ENCODE peak calls at places on chromosomes 16 and 17, in nine cellular contexts. Z, X, F, E, S, I, G, U and Q are unnamed samples.

GRCh38 chr16:8990445-8990844 is 26.7 kb upstream of the USP7 start:
- DNase-seq in S (no peak), Z (no peak), G (no peak), F (no peak), U (no peak), I (no peak), E (no peak), X (no peak), Q (no peak)

GRCh38 chr17:41891135-41892065 is 26.2 kb upstream of the KLHL11 start:
- DNase-seq in G (no peak), X (no peak), Z (no peak), U (no peak), E (no peak), S (no peak), F (no peak), I (no peak), Q (no peak)

GRCh38 chr16:87436225-87437172 is 44.4 kb downstream of the MAP1LC3B start:
- DNase-seq in X (no peak), F (peak; percentile 44), Z (no peak), I (no peak), S (peak; percentile 63), U (peak; percentile 49), E (no peak), G (no peak), Q (no peak)

GRCh38 chr16:2816751-2817495 is at the start of gene PRSS21:
- DNase-seq in U (peak; percentile 31), G (no peak), I (no peak), F (no peak), S (no peak), Z (no peak), E (no peak), X (no peak), Q (no peak)

GRCh38 chr17:5122586-5123342 is 6.9 kb downstream of the USP6 start:
- DNase-seq in U (no peak), I (no peak), X (no peak), E (no peak), G (no peak), S (peak; percentile 4), Z (peak; percentile 28), F (no peak), Q (no peak)

GRCh38 chr17:30160419-30161172 is 44.0 kb downstream of the NSRP1 start:
- DNase-seq in X (no peak), S (no peak), I (no peak), F (no peak), E (no peak), G (no peak), Z (no peak), U (no peak), Q (no peak)

GRCh38 chr17:78645421-78646295 is 68.5 kb upstream of the DNAH17 start:
- DNase-seq in E (no peak), G (peak; percentile 48), X (peak; percentile 74), F (peak; percentile 75), S (peak; percentile 59), Z (peak; percentile 74), U (peak; percentile 66), I (no peak), Q (no peak)

GRCh38 chr16:57941016-57941656 is 29.8 kb downstream of the CNGB1 start:
- DNase-seq in G (no peak), S (peak; percentile 54), E (no peak), X (peak; percentile 45), I (peak; percentile 31), U (no peak), Z (peak; percentile 68), F (no peak), Q (no peak)

GRCh38 chr16:12868788-12869187 is 32.6 kb upstream of the SHISA9 start:
- DNase-seq in X (no peak), E (no peak), U (no peak), G (no peak), I (no peak), Z (no peak), S (no peak), F (no peak), Q (no peak)

GRCh38 chr17:82494236-82495055 is 25.1 kb upstream of the FOXK2 start:
- DNase-seq in X (peak; percentile 90), Z (peak; percentile 92), F (peak; percentile 85), G (peak; percentile 75), E (peak; percentile 97), S (peak; percentile 94), I (peak; percentile 98), U (peak; percentile 85), Q (peak; percentile 93)